ENCODE peak calls at places on chromosomes 4 and X, in ten cellular contexts. One of them, this sample, is unnamed.

GRCh38 chr4:88158360-88159136 is at the start of gene ABCG2:
- DNase-seq in HEK293T: peak
- DNase-seq in activated naive CD4-positive, alpha-beta T cell treated with anti-CD3 and anti-CD28 coated beads for 36 hours: peak
- DNase-seq in fibroblast of lung: peak
- DNase-seq in HTR-8/SVneo: peak
- DNase-seq in D341Med: peak
- DNase-seq in SHP77: no peak
- DNase-seq in choroid plexus epithelial cell: peak
- DNase-seq in lower leg skin: no peak
- DNase-seq in GF-D8: no peak
- DNase-seq in this sample: peak

GRCh38 chr4:61462451-61463326 is 262.6 kb downstream of the ADGRL3 start:
- DNase-seq in fibroblast of lung: peak
- DNase-seq in HEK293T: no peak
- DNase-seq in D341Med: peak
- DNase-seq in HTR-8/SVneo: peak
- DNase-seq in GF-D8: no peak
- DNase-seq in lower leg skin: no peak
- DNase-seq in activated naive CD4-positive, alpha-beta T cell treated with anti-CD3 and anti-CD28 coated beads for 36 hours: no peak
- DNase-seq in SHP77: no peak
- DNase-seq in choroid plexus epithelial cell: peak
- DNase-seq in this sample: no peak

GRCh38 chrX:150051096-150051495 is 112.8 kb upstream of the EOLA2 start:
- DNase-seq in HTR-8/SVneo: no peak
- DNase-seq in D341Med: no peak
- DNase-seq in GF-D8: no peak
- DNase-seq in fibroblast of lung: no peak
- DNase-seq in SHP77: no peak
- DNase-seq in activated naive CD4-positive, alpha-beta T cell treated with anti-CD3 and anti-CD28 coated beads for 36 hours: no peak
- DNase-seq in HEK293T: no peak
- DNase-seq in lower leg skin: no peak
- DNase-seq in choroid plexus epithelial cell: no peak
- DNase-seq in this sample: peak

GRCh38 chrX:20063153-20063552 is 53.6 kb downstream of the MAP7D2 start:
- DNase-seq in GF-D8: no peak
- DNase-seq in D341Med: no peak
- DNase-seq in SHP77: no peak
- DNase-seq in lower leg skin: no peak
- DNase-seq in HEK293T: no peak
- DNase-seq in activated naive CD4-positive, alpha-beta T cell treated with anti-CD3 and anti-CD28 coated beads for 36 hours: no peak
- DNase-seq in choroid plexus epithelial cell: no peak
- DNase-seq in fibroblast of lung: no peak
- DNase-seq in HTR-8/SVneo: no peak
- DNase-seq in this sample: no peak

GRCh38 chr4:20839957-20840356 is 139.7 kb downstream of the PACRGL start:
- DNase-seq in lower leg skin: no peak
- DNase-seq in D341Med: no peak
- DNase-seq in SHP77: no peak
- DNase-seq in fibroblast of lung: peak
- DNase-seq in choroid plexus epithelial cell: peak
- DNase-seq in GF-D8: no peak
- DNase-seq in HTR-8/SVneo: peak
- DNase-seq in activated naive CD4-positive, alpha-beta T cell treated with anti-CD3 and anti-CD28 coated beads for 36 hours: no peak
- DNase-seq in HEK293T: no peak
- DNase-seq in this sample: no peak

GRCh38 chrX:110103344-110103743 is 100.4 kb downstream of the TMEM164 start:
- DNase-seq in D341Med: no peak
- DNase-seq in GF-D8: no peak
- DNase-seq in fibroblast of lung: no peak
- DNase-seq in lower leg skin: no peak
- DNase-seq in activated naive CD4-positive, alpha-beta T cell treated with anti-CD3 and anti-CD28 coated beads for 36 hours: no peak
- DNase-seq in SHP77: no peak
- DNase-seq in choroid plexus epithelial cell: no peak
- DNase-seq in HEK293T: no peak
- DNase-seq in HTR-8/SVneo: no peak
- DNase-seq in this sample: no peak

GRCh38 chr4:7381221-7381889 is 53.4 kb downstream of the PSAPL1 start:
- DNase-seq in GF-D8: no peak
- DNase-seq in SHP77: no peak
- DNase-seq in HEK293T: no peak
- DNase-seq in fibroblast of lung: no peak
- DNase-seq in lower leg skin: no peak
- DNase-seq in HTR-8/SVneo: no peak
- DNase-seq in D341Med: peak
- DNase-seq in choroid plexus epithelial cell: no peak
- DNase-seq in activated naive CD4-positive, alpha-beta T cell treated with anti-CD3 and anti-CD28 coated beads for 36 hours: no peak
- DNase-seq in this sample: no peak

GRCh38 chr4:183130328-183131155 is 31.5 kb downstream of the WWC2 start:
- DNase-seq in fibroblast of lung: no peak
- DNase-seq in D341Med: no peak
- DNase-seq in GF-D8: no peak
- DNase-seq in activated naive CD4-positive, alpha-beta T cell treated with anti-CD3 and anti-CD28 coated beads for 36 hours: no peak
- DNase-seq in SHP77: peak
- DNase-seq in lower leg skin: no peak
- DNase-seq in choroid plexus epithelial cell: peak
- DNase-seq in HEK293T: no peak
- DNase-seq in HTR-8/SVneo: no peak
- DNase-seq in this sample: no peak

GRCh38 chrX:118698516-118699247 is 28.7 kb upstream of the IL13RA1 start:
- DNase-seq in SHP77: no peak
- DNase-seq in lower leg skin: no peak
- DNase-seq in D341Med: no peak
- DNase-seq in choroid plexus epithelial cell: no peak
- DNase-seq in GF-D8: peak
- DNase-seq in HTR-8/SVneo: no peak
- DNase-seq in activated naive CD4-positive, alpha-beta T cell treated with anti-CD3 and anti-CD28 coated beads for 36 hours: no peak
- DNase-seq in HEK293T: no peak
- DNase-seq in fibroblast of lung: no peak
- DNase-seq in this sample: no peak

GRCh38 chr4:25552580-25553271 is 102.9 kb upstream of the SLC34A2 start:
- DNase-seq in SHP77: no peak
- DNase-seq in activated naive CD4-positive, alpha-beta T cell treated with anti-CD3 and anti-CD28 coated beads for 36 hours: no peak
- DNase-seq in D341Med: no peak
- DNase-seq in HTR-8/SVneo: no peak
- DNase-seq in lower leg skin: no peak
- DNase-seq in HEK293T: no peak
- DNase-seq in fibroblast of lung: no peak
- DNase-seq in choroid plexus epithelial cell: no peak
- DNase-seq in GF-D8: no peak
- DNase-seq in this sample: no peak

GRCh38 chr4:151641167-151641566 is 119.6 kb downstream of the GATB start:
- DNase-seq in SHP77: no peak
- DNase-seq in GF-D8: peak
- DNase-seq in fibroblast of lung: peak
- DNase-seq in lower leg skin: no peak
- DNase-seq in HEK293T: no peak
- DNase-seq in choroid plexus epithelial cell: peak
- DNase-seq in D341Med: no peak
- DNase-seq in HTR-8/SVneo: no peak
- DNase-seq in activated naive CD4-positive, alpha-beta T cell treated with anti-CD3 and anti-CD28 coated beads for 36 hours: no peak
- DNase-seq in this sample: no peak

GRCh38 chr4:2105559-2105958 is 46.4 kb downstream of the NAT8L start:
- DNase-seq in fibroblast of lung: no peak
- DNase-seq in HEK293T: no peak
- DNase-seq in D341Med: no peak
- DNase-seq in HTR-8/SVneo: no peak
- DNase-seq in lower leg skin: no peak
- DNase-seq in GF-D8: no peak
- DNase-seq in activated naive CD4-positive, alpha-beta T cell treated with anti-CD3 and anti-CD28 coated beads for 36 hours: no peak
- DNase-seq in SHP77: no peak
- DNase-seq in choroid plexus epithelial cell: peak
- DNase-seq in this sample: no peak

GRCh38 chrX:18664947-18665346 is 7.0 kb downstream of the RS1 start:
- DNase-seq in GF-D8: no peak
- DNase-seq in HTR-8/SVneo: no peak
- DNase-seq in choroid plexus epithelial cell: no peak
- DNase-seq in activated naive CD4-positive, alpha-beta T cell treated with anti-CD3 and anti-CD28 coated beads for 36 hours: no peak
- DNase-seq in SHP77: no peak
- DNase-seq in HEK293T: no peak
- DNase-seq in lower leg skin: no peak
- DNase-seq in fibroblast of lung: no peak
- DNase-seq in D341Med: no peak
- DNase-seq in this sample: no peak

GRCh38 chr4:2412534-2412884 is 5.9 kb downstream of the ZFYVE28 start:
- DNase-seq in HTR-8/SVneo: no peak
- DNase-seq in choroid plexus epithelial cell: no peak
- DNase-seq in fibroblast of lung: no peak
- DNase-seq in GF-D8: peak
- DNase-seq in D341Med: no peak
- DNase-seq in lower leg skin: no peak
- DNase-seq in HEK293T: no peak
- DNase-seq in activated naive CD4-positive, alpha-beta T cell treated with anti-CD3 and anti-CD28 coated beads for 36 hours: peak
- DNase-seq in SHP77: no peak
- DNase-seq in this sample: no peak

GRCh38 chr4:180240670-180241069 is 2002.5 kb upstream of the TENM3 start:
- DNase-seq in HTR-8/SVneo: no peak
- DNase-seq in HEK293T: no peak
- DNase-seq in SHP77: no peak
- DNase-seq in D341Med: no peak
- DNase-seq in activated naive CD4-positive, alpha-beta T cell treated with anti-CD3 and anti-CD28 coated beads for 36 hours: no peak
- DNase-seq in GF-D8: no peak
- DNase-seq in fibroblast of lung: no peak
- DNase-seq in choroid plexus epithelial cell: no peak
- DNase-seq in lower leg skin: no peak
- DNase-seq in this sample: no peak

This sample was measured in islet precursor cell.